ENCODE peak calls at places on chromosome 10, in ten cellular contexts. Q is activated CD8-positive, alpha-beta T cell treated with anti-CD3 and anti-CD28 coated beads for 36 hours; R is activated T-cell treated with anti-CD3 and anti-CD28 coated beads, Interleukin-2, amount 50 U/mL, for 4 hours; Z is CD8-positive, alpha-beta memory T cell; G is LoVo; J is non-pigmented ciliary epithelial cell; O is aorta; T is activated CD4-positive, alpha-beta T cell treated with anti-CD3 and anti-CD28 coated beads, Interleukin-2, amount 10 ng/mL, durations not matched to agents 7 days and 5 days; B is kidney; X is NCI-H446 treated with DMSO at 0.1 percent for 48 hours. A is an unnamed sample.

GRCh38 chr10:130112821-130113220 is 2.2 kb upstream of the C10orf143 start:
- DNase-seq in Q (no peak), R (no peak), Z (no peak), G (no peak), J (no peak), O (no peak), T (no peak), B (no peak), X (no peak), A (no peak)

GRCh38 chr10:84244651-84245270 is at the start of gene RGR:
- DNase-seq in Q (no peak), R (no peak), Z (no peak), G (no peak), J (no peak), O (no peak), T (no peak), B (no peak), X (peak; percentile 78), A (no peak)

GRCh38 chr10:131983780-131984179 is 2.1 kb upstream of the BNIP3 start:
- DNase-seq in Q (no peak), R (no peak), Z (no peak), G (no peak), J (peak; percentile 93), O (no peak), T (no peak), B (no peak), X (no peak), A (no peak)

GRCh38 chr10:113047963-113048781 is 98.1 kb downstream of the TCF7L2 start:
- DNase-seq in Q (no peak), R (no peak), Z (no peak), G (no peak), J (no peak), O (no peak), T (no peak), B (no peak), X (no peak), A (no peak)

GRCh38 chr10:31479752-31480151 is 160.7 kb downstream of the ZEB1 start:
- DNase-seq in Q (no peak), R (no peak), Z (no peak), G (no peak), J (no peak), O (no peak), T (no peak), B (no peak), X (no peak), A (no peak)

GRCh38 chr10:28492093-28492492 is 40.8 kb upstream of the WAC start:
- DNase-seq in Q (no peak), R (no peak), Z (no peak), G (no peak), J (no peak), O (no peak), T (no peak), B (no peak), X (no peak), A (no peak)

GRCh38 chr10:30436688-30437038 is 2.7 kb downstream of the MAP3K8 start:
- DNase-seq in Q (no peak), R (no peak), Z (no peak), G (no peak), J (no peak), O (no peak), T (no peak), B (no peak), X (no peak), A (no peak)

GRCh38 chr10:50216894-50217293 is 34.4 kb downstream of the ASAH2 start:
- DNase-seq in Q (no peak), R (no peak), Z (no peak), G (no peak), J (no peak), O (no peak), T (no peak), B (no peak), X (no peak), A (no peak)

GRCh38 chr10:110456046-110456445 is 41.7 kb upstream of the DUSP5 start:
- DNase-seq in Q (no peak), R (no peak), Z (no peak), G (no peak), J (no peak), O (no peak), T (no peak), B (no peak), X (peak; percentile 25), A (no peak)

GRCh38 chr10:95474228-95475002 is 86.8 kb downstream of the SORBS1 start:
- DNase-seq in Q (no peak), R (no peak), Z (no peak), G (peak; percentile 47), J (peak; percentile 5), O (no peak), T (no peak), B (no peak), X (no peak), A (no peak)

GRCh38 chr10:120734476-120735078 is 116.6 kb upstream of the WDR11 start:
- DNase-seq in Q (no peak), R (no peak), Z (no peak), G (no peak), J (no peak), O (no peak), T (no peak), B (no peak), X (no peak), A (no peak)

GRCh38 chr10:44051584-44052385 is 333.1 kb downstream of the CXCL12 start:
- DNase-seq in Q (no peak), R (no peak), Z (no peak), G (peak; percentile 2), J (peak; percentile 34), O (no peak), T (no peak), B (no peak), X (no peak), A (no peak)

GRCh38 chr10:124455441-124455840 is 5.6 kb upstream of the NKX1-2 start:
- DNase-seq in Q (no peak), R (no peak), Z (no peak), G (no peak), J (no peak), O (no peak), T (no peak), B (no peak), X (no peak), A (no peak)